ENCODE peak calls at places on chromosomes 2 and 18, in seven cellular contexts. K is tibial nerve, V is heart left ventricle, H is PC-3, B is body of pancreas, O is fibroblast of lung, A is cardiac muscle cell. W is an unnamed sample. For H3K27me3, the result is how much of the 10 kb centered on the place peaks cover.

GRCh38 chr2:160731415-160731814 is 237.8 kb upstream of the RBMS1 start:
- DNase-seq in K (no peak), V (no peak), H (no peak), B (no peak), O (no peak), A (no peak), W (no peak)

GRCh38 chr18:25646971-25647370 is 295.0 kb upstream of the ZNF521 start:
- DNase-seq in K (no peak), V (no peak), H (no peak), B (no peak), O (peak), A (no peak), W (no peak)

GRCh38 chr2:29000954-29001353 is 19.9 kb downstream of the TOGARAM2 start:
- DNase-seq in K (no peak), V (no peak), H (no peak), B (no peak), O (no peak), A (no peak), W (no peak)

GRCh38 chr2:184677171-184677570 is 78.8 kb downstream of the ZNF804A start:
- DNase-seq in K (no peak), V (no peak), H (peak), B (no peak), O (no peak), A (no peak), W (no peak)

GRCh38 chr2:18924905-18925691 is 335.7 kb upstream of the NT5C1B start:
- DNase-seq in K (no peak), V (no peak), H (peak), B (no peak), O (peak), A (no peak), W (peak)

GRCh38 chr2:18251486-18251885 is 309.0 kb downstream of the RDH14 start:
- DNase-seq in K (no peak), V (no peak), H (no peak), B (no peak), O (no peak), A (no peak), W (no peak)

GRCh38 chr2:10900216-10901109 is 11.3 kb upstream of the KCNF1 start:
- DNase-seq in K (no peak), V (no peak), H (peak), B (no peak), O (no peak), A (peak), W (no peak)

GRCh38 chr2:216188268-216188850 is 79.2 kb downstream of the XRCC5 start:
- DNase-seq in K (no peak), V (no peak), H (no peak), B (no peak), O (no peak), A (no peak), W (no peak)

GRCh38 chr2:40130251-40130994 is 321.5 kb downstream of the SLC8A1 start:
- DNase-seq in K (no peak), V (peak), H (no peak), B (no peak), O (peak), A (peak), W (peak)

GRCh38 chr2:218839430-218839829 is 7.8 kb upstream of the PRKAG3 start:
- DNase-seq in K (no peak), V (no peak), H (no peak), B (no peak), O (peak), A (no peak), W (peak)

GRCh38 chr2:110955546-110955945 is 165.2 kb upstream of the BCL2L11 start:
- DNase-seq in K (no peak), V (no peak), H (no peak), B (no peak), O (no peak), A (no peak), W (no peak)

GRCh38 chr2:16073471-16073870 is 133.1 kb downstream of the MYCN start:
- DNase-seq in K (no peak), V (no peak), H (no peak), B (no peak), O (no peak), A (no peak), W (no peak)

DNA sequence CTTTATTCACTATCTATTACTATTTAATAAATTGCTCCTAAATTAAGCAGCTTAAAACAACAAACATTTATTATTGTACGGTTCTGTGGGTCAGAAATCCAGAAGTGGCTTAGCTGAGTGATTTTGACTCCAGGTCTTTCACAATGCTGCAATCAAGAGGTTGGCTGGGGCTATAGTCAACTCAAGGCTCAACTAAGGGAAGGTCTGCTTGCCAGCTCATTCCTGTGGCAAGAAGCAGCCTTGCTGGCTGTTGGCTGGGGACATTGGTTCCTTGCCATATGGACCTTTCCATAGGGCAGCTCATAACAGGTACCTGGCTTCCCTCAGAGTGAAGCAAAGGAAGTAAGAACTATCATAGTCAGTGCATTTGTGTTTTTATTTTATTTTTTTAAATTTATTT is 5.0 kb upstream of the MRPL19 start:
- DNase-seq in K (peak), V (no peak), H (no peak), B (no peak), O (no peak), A (no peak), W (no peak)
- TF ChIP-seq CTCF in K (no peak), V (no peak), H (no peak), B (no peak), O (no peak), A (no peak), W (no peak)

GRCh38 chr18:48149020-48149685 is 218.7 kb upstream of the SMAD2 start:
- DNase-seq in K (no peak), V (no peak), H (no peak), B (no peak), O (no peak), A (no peak), W (no peak)

GRCh38 chr18:48155856-48156255 is 225.4 kb upstream of the SMAD2 start:
- DNase-seq in K (no peak), V (no peak), H (peak), B (no peak), O (no peak), A (no peak), W (no peak)

GRCh38 chr18:48151421-48152095 is 221.1 kb upstream of the SMAD2 start:
- DNase-seq in K (no peak), V (no peak), H (no peak), B (no peak), O (no peak), A (no peak), W (no peak)

GRCh38 chr18:48153641-48154481 is 223.4 kb upstream of the SMAD2 start:
- DNase-seq in K (peak), V (no peak), H (peak), B (peak), O (peak), A (no peak), W (no peak)

DNA sequence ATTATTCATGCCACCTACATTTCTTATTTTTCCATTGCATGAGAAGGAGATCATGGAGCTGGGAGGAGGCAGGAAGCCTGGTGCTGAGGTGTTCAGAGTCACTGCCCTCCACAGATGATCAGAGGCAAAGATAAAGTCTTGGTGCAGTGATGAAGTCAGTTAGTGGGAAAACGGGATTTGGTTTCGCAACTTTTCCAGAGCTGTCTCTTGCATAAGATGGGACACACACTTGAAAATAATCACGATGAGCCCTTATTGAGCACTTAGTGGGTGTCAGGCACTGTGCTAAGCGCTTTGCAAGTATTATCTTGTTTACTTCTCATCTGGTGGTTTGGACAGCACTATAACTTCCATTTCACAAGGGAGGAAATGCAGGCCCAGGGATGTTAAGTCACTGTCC is 222.1 kb upstream of the SMAD2 start:
- DNase-seq in K (peak), V (no peak), H (peak), B (no peak), O (peak), A (no peak), W (no peak)
- H3K27me3 ChIP-seq in K (under half), V (under half), H (under half), B (under half), O (under half), A (under half), W (under half)

GRCh38 chr2:240632291-240632670 is 7.0 kb downstream of the GPR35 start:
- DNase-seq in K (no peak), V (peak), H (no peak), B (no peak), O (no peak), A (no peak), W (no peak)
- H3K27ac ChIP-seq in K (no peak), V (no peak), H (no peak), B (no peak), O (no peak), A (no peak), W (no peak)

GRCh38 chr18:65852273-65852672 is 101.5 kb downstream of the CDH7 start:
- DNase-seq in K (no peak), V (no peak), H (no peak), B (no peak), O (no peak), A (no peak), W (no peak)
- TF ChIP-seq CTCF in K (no peak), V (no peak), H (no peak), B (no peak), O (no peak), A (no peak), W (no peak)

GRCh38 chr2:240403358-240404104 is 31.9 kb upstream of the GPC1 start:
- DNase-seq in K (no peak), V (no peak), H (no peak), B (peak), O (no peak), A (no peak), W (no peak)
- H3K27me3 ChIP-seq in K (under half), V (under half), H (under half), B (under half), O (under half), A (under half), W (under half)

GRCh38 chr2:236172238-236172865 is 4.2 kb upstream of the GBX2 start:
- DNase-seq in K (no peak), V (no peak), H (no peak), B (no peak), O (no peak), A (no peak), W (no peak)
- H3K27ac ChIP-seq in K (no peak), V (no peak), H (no peak), B (no peak), O (no peak), A (no peak), W (no peak)

W was measured in brain microvascular endothelial cell.